ENCODE peak calls at places on chromosomes 7 and 10, in seven cellular contexts. F is H9, G is mesenchymal stem cell, C is mesendoderm, I is neuronal stem cell, O is H1, W is trophoblast cell. K is an unnamed sample.

GRCh38 chr10:132326925-132327324 is 5.1 kb upstream of the LRRC27 start:
- DNase-seq in F (no peak), I (no peak), O (no peak), G (no peak), W (no peak), C (no peak), K (no peak)

GRCh38 chr7:121054925-121055324 is 66.4 kb downstream of the CPED1 start:
- DNase-seq in I (no peak), F (no peak), G (no peak), C (no peak), W (no peak), O (no peak), K (no peak)

GRCh38 chr7:44622342-44623151 is 16.1 kb downstream of the OGDH start:
- DNase-seq in C (no peak), O (no peak), F (no peak), G (peak; percentile 77), I (no peak), W (peak; percentile 30), K (peak; percentile 59)

GRCh38 chr10:113049881-113050280 is 99.8 kb downstream of the TCF7L2 start:
- DNase-seq in F (no peak), I (no peak), C (no peak), W (no peak), O (no peak), G (no peak), K (no peak)

GRCh38 chr10:13632879-13633437 is 46.2 kb downstream of the PRPF18 start:
- DNase-seq in W (no peak), C (no peak), F (no peak), G (no peak), O (no peak), I (no peak), K (no peak)

GRCh38 chr7:18356195-18356645 is 139.3 kb upstream of the HDAC9 start:
- DNase-seq in F (no peak), I (peak; percentile 5), G (peak; percentile 57), W (no peak), O (no peak), C (peak; percentile 31), K (peak; percentile 28)

GRCh38 chr7:144416341-144416740 is 12.8 kb upstream of the NOBOX start:
- DNase-seq in C (no peak), G (no peak), O (no peak), I (no peak), F (no peak), W (no peak), K (no peak)

GRCh38 chr10:15744217-15744865 is 24.6 kb upstream of the ITGA8 start:
- DNase-seq in O (no peak), I (peak; percentile 51), G (peak; percentile 68), F (peak; percentile 67), C (peak; percentile 83), W (peak; percentile 34), K (peak; percentile 56)

GRCh38 chr10:85888004-85888403 is 478.6 kb downstream of the GRID1 start:
- DNase-seq in O (no peak), G (no peak), W (no peak), F (no peak), I (no peak), C (no peak), K (no peak)

GRCh38 chr7:11841657-11842056 is 9.7 kb upstream of the THSD7A start:
- DNase-seq in O (no peak), I (no peak), G (no peak), C (no peak), F (no peak), W (no peak), K (no peak)

GRCh38 chr10:22259280-22259679 is 41.5 kb upstream of the EBLN1 start:
- DNase-seq in W (no peak), O (no peak), F (no peak), C (peak; percentile 32), G (peak; percentile 8), I (no peak), K (no peak)

GRCh38 chr10:118467200-118467599 is 125.1 kb upstream of the FAM204A start:
- DNase-seq in G (no peak), W (no peak), I (no peak), C (no peak), F (no peak), O (no peak), K (no peak)

GRCh38 chr7:79787623-79788022 is 334.2 kb upstream of the MAGI2 start:
- DNase-seq in G (no peak), F (no peak), W (no peak), C (no peak), O (no peak), I (no peak), K (no peak)

GRCh38 chr10:79206300-79207095 is 137.7 kb downstream of the ZMIZ1 start:
- DNase-seq in F (no peak), G (no peak), W (no peak), O (no peak), I (no peak), C (no peak), K (no peak)

GRCh38 chr7:47622586-47622945 is 40.7 kb upstream of the TNS3 start:
- DNase-seq in O (no peak), G (no peak), W (no peak), I (no peak), F (no peak), C (no peak), K (no peak)

GRCh38 chr10:8137726-8138125 is 83.2 kb downstream of the GATA3 start:
- DNase-seq in O (no peak), C (no peak), I (no peak), G (no peak), W (no peak), F (no peak), K (no peak)

GRCh38 chr7:150924256-150924851 is 53.8 kb downstream of the KCNH2 start:
- DNase-seq in W (no peak), O (no peak), G (no peak), C (no peak), F (no peak), I (no peak), K (no peak)

GRCh38 chr10:112389147-112389822 is 15.4 kb downstream of the ACSL5 start:
- DNase-seq in O (no peak), C (peak; percentile 94), W (peak; percentile 88), F (peak; percentile 30), G (peak; percentile 79), I (no peak), K (peak; percentile 77)

GRCh38 chr7:16244469-16244868 is 176.9 kb downstream of the CRPPA start:
- DNase-seq in O (no peak), G (no peak), C (no peak), W (no peak), I (no peak), F (no peak), K (no peak)

GRCh38 chr10:43166879-43167490 is 28.7 kb downstream of the CSGALNACT2 start:
- DNase-seq in C (no peak), W (no peak), O (no peak), I (no peak), G (no peak), F (no peak), K (no peak)

GRCh38 chr10:97861351-97861750 is 11.7 kb downstream of the GOLGA7B start:
- DNase-seq in W (no peak), F (no peak), C (peak; percentile 60), G (peak; percentile 23), O (no peak), I (no peak), K (peak; percentile 44)

DNA sequence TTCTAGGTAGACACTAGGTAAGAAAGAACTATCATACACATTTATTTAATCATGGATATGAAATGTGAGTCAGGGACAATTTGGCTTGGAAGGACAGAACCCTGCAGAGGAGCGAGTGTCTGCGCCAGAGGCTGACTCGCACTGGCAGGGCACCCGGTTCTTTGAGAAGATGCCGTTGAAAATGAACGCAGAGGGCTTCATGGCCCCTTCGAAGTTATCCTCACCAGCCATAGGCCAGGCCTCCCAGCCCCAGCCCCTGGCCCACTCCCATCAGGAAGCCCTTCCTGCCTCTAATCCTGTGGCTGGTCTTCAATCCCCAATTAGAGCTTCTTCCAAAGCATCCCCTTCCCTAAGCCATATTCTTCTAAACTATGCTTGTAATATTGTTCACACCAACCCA is 239.8 kb downstream of the TCERG1L start:
- DNase-seq in G (no peak), O (no peak), I (no peak), F (peak; percentile 22), C (no peak), W (no peak), K (no peak)
- H3K4ac ChIP-seq in G (no peak overlapping the region), O (no peak overlapping the region), I (no peak overlapping the region), F (no peak overlapping the region), C (no peak overlapping the region), W (no peak overlapping the region), K (no peak overlapping the region)

GRCh38 chr7:138249975-138250374 is 173.7 kb downstream of the AKR1D1 start:
- DNase-seq in C (peak; percentile 65), O (no peak), F (no peak), W (no peak), I (no peak), G (no peak), K (no peak)

GRCh38 chr7:138247568-138248328 is 171.5 kb downstream of the AKR1D1 start:
- DNase-seq in F (peak; percentile 52), O (no peak), C (peak; percentile 70), W (no peak), G (no peak), I (no peak), K (no peak)

GRCh38 chr7:138246391-138246790 is 170.1 kb downstream of the AKR1D1 start:
- DNase-seq in C (peak; percentile 75), G (no peak), W (peak; percentile 71), O (no peak), I (no peak), F (no peak), K (no peak)

GRCh38 chr7:138247081-138247480 is 170.8 kb downstream of the AKR1D1 start:
- DNase-seq in O (no peak), C (peak; percentile 27), W (peak; percentile 63), F (no peak), G (no peak), I (no peak), K (no peak)

GRCh38 chr7:138248609-138249008 is 172.3 kb downstream of the AKR1D1 start:
- DNase-seq in W (no peak), F (no peak), G (no peak), I (no peak), C (no peak), O (no peak), K (no peak)
- H3K4ac ChIP-seq in W (peak overlapping the region; percentile 76), F (no peak overlapping the region), G (no peak overlapping the region), I (no peak overlapping the region), C (peak overlapping the region; percentile 79), O (no peak overlapping the region), K (no peak overlapping the region)

DNA sequence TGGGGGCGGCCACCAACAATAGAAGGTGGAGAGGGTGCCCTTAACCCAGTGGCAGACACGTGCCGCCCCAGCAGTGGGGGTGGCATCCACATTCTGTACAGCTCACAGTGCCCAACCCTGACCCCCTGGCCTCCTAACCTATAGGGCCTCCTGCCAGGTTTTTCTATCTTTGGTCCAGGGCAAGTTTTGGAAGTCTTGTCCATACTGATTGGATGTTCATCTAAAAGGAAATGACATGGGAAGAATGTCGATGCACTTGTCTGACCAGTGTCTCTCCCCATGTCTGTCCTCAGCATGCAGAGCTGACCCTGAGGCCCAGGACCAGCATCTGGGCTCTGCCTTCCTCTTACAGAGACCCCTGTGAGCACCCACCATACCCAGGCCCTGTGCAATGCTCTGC is 32.3 kb upstream of the ANTXRL start:
- DNase-seq in C (no peak), W (peak; percentile 13), I (no peak), F (no peak), G (no peak), O (no peak), K (no peak)
- H3K4ac ChIP-seq in C (no peak overlapping the region), W (no peak overlapping the region), I (no peak overlapping the region), F (no peak overlapping the region), G (no peak overlapping the region), O (no peak overlapping the region), K (no peak overlapping the region)

DNA sequence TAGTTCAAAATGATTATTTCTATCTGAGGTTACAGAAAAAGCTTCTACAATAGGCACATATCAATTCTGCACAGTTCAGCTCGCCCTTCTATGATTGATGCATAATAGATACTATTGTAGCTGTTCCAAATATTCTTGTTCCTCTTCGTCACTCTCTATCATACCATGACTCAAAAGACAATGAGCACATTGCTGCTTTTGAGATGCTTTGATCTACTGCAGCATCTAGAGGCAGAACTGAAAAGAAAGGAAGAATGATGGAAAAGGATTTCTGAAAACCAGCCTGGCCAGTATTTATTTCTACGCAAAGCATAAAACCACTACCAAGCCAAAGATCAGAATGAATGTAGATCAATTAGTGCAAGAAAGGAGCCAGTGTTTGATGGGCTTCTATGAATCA is 59.3 kb upstream of the PLXDC2 start:
- DNase-seq in W (no peak), C (no peak), I (no peak), O (no peak), F (no peak), G (no peak), K (no peak)
- H3K4ac ChIP-seq in W (no peak overlapping the region), C (no peak overlapping the region), I (no peak overlapping the region), O (no peak overlapping the region), F (no peak overlapping the region), G (no peak overlapping the region), K (no peak overlapping the region)

K was measured in IMR-90.